ENCODE peak calls at places on chromosomes 11 and 22, in six cellular contexts. One of them, this sample, is unnamed. For H3K27me3, the result is how much of the 10 kb centered on the place peaks cover.

GRCh38 chr11:204587-205109 is 2.6 kb downstream of the BET1L start:
- DNase-seq in lower lobe of right lung: no peak
- DNase-seq in uterus: no peak
- DNase-seq in stomach: peak
- DNase-seq in CD8-positive, alpha-beta T cell: peak
- DNase-seq in CD4-positive, alpha-beta T cell: no peak
- DNase-seq in this sample: peak

GRCh38 chr11:130831506-130832385 is 84.5 kb downstream of the SNX19 start:
- DNase-seq in lower lobe of right lung: no peak
- DNase-seq in uterus: no peak
- DNase-seq in stomach: no peak
- DNase-seq in CD8-positive, alpha-beta T cell: no peak
- DNase-seq in CD4-positive, alpha-beta T cell: no peak
- DNase-seq in this sample: no peak

GRCh38 chr11:6618117-6619020 is 853 bp downstream of the TPP1 start:
- DNase-seq in lower lobe of right lung: peak
- DNase-seq in uterus: peak
- DNase-seq in stomach: peak
- DNase-seq in CD8-positive, alpha-beta T cell: peak
- DNase-seq in CD4-positive, alpha-beta T cell: peak
- DNase-seq in this sample: peak

GRCh38 chr11:26930518-26931247 is 63.2 kb upstream of the FIBIN start:
- DNase-seq in lower lobe of right lung: no peak
- DNase-seq in uterus: no peak
- DNase-seq in stomach: no peak
- DNase-seq in CD8-positive, alpha-beta T cell: no peak
- DNase-seq in CD4-positive, alpha-beta T cell: no peak
- DNase-seq in this sample: no peak

GRCh38 chr22:25161916-25162530 is 37.6 kb upstream of the CRYBB3 start:
- DNase-seq in lower lobe of right lung: no peak
- DNase-seq in uterus: no peak
- DNase-seq in stomach: no peak
- DNase-seq in CD8-positive, alpha-beta T cell: no peak
- DNase-seq in CD4-positive, alpha-beta T cell: no peak
- DNase-seq in this sample: peak

GRCh38 chr22:46946383-46946965 is 184.0 kb downstream of the TBC1D22A start:
- DNase-seq in lower lobe of right lung: no peak
- DNase-seq in uterus: no peak
- DNase-seq in stomach: no peak
- DNase-seq in CD8-positive, alpha-beta T cell: no peak
- DNase-seq in CD4-positive, alpha-beta T cell: no peak
- DNase-seq in this sample: no peak

GRCh38 chr11:68996376-68997123 is 15.8 kb upstream of the MRGPRD start:
- DNase-seq in lower lobe of right lung: no peak
- DNase-seq in uterus: no peak
- DNase-seq in stomach: no peak
- DNase-seq in CD8-positive, alpha-beta T cell: no peak
- DNase-seq in CD4-positive, alpha-beta T cell: no peak
- DNase-seq in this sample: peak

GRCh38 chr11:1736447-1736992 is 13.9 kb downstream of the IFITM10 start:
- DNase-seq in lower lobe of right lung: no peak
- DNase-seq in uterus: no peak
- DNase-seq in stomach: no peak
- DNase-seq in CD8-positive, alpha-beta T cell: no peak
- DNase-seq in CD4-positive, alpha-beta T cell: no peak
- DNase-seq in this sample: no peak

GRCh38 chr22:34842630-34843029 is 223.3 kb upstream of the ISX start:
- DNase-seq in lower lobe of right lung: no peak
- DNase-seq in uterus: no peak
- DNase-seq in stomach: no peak
- DNase-seq in CD8-positive, alpha-beta T cell: no peak
- DNase-seq in CD4-positive, alpha-beta T cell: no peak
- DNase-seq in this sample: no peak

GRCh38 chr22:40334060-40334459 is 12.2 kb upstream of the ADSL start:
- DNase-seq in lower lobe of right lung: no peak
- DNase-seq in uterus: no peak
- DNase-seq in stomach: no peak
- DNase-seq in CD8-positive, alpha-beta T cell: no peak
- DNase-seq in CD4-positive, alpha-beta T cell: no peak
- DNase-seq in this sample: no peak

GRCh38 chr11:86702387-86702983 is 30.1 kb upstream of the ME3 start:
- DNase-seq in lower lobe of right lung: no peak
- DNase-seq in uterus: no peak
- DNase-seq in stomach: no peak
- DNase-seq in CD8-positive, alpha-beta T cell: no peak
- DNase-seq in CD4-positive, alpha-beta T cell: no peak
- DNase-seq in this sample: no peak

GRCh38 chr11:126387856-126388255 is 32.4 kb downstream of the ST3GAL4 start:
- DNase-seq in lower lobe of right lung: no peak
- DNase-seq in uterus: no peak
- DNase-seq in stomach: no peak
- DNase-seq in CD8-positive, alpha-beta T cell: no peak
- DNase-seq in CD4-positive, alpha-beta T cell: no peak
- DNase-seq in this sample: no peak

GRCh38 chr22:47393191-47393590 is 630.7 kb downstream of the TBC1D22A start:
- DNase-seq in lower lobe of right lung: no peak
- DNase-seq in uterus: no peak
- DNase-seq in stomach: no peak
- DNase-seq in CD8-positive, alpha-beta T cell: no peak
- DNase-seq in CD4-positive, alpha-beta T cell: no peak
- DNase-seq in this sample: peak

GRCh38 chr11:121716060-121716459 is 263.3 kb upstream of the SORL1-AS1 start:
- DNase-seq in lower lobe of right lung: no peak
- DNase-seq in uterus: no peak
- DNase-seq in stomach: no peak
- DNase-seq in CD8-positive, alpha-beta T cell: no peak
- DNase-seq in CD4-positive, alpha-beta T cell: no peak
- DNase-seq in this sample: no peak

GRCh38 chr22:48238018-48238915 is 1475.8 kb downstream of the TBC1D22A start:
- DNase-seq in lower lobe of right lung: no peak
- DNase-seq in uterus: no peak
- DNase-seq in stomach: peak
- DNase-seq in CD8-positive, alpha-beta T cell: no peak
- DNase-seq in CD4-positive, alpha-beta T cell: no peak
- DNase-seq in this sample: no peak

GRCh38 chr11:4095509-4096230 is 1.1 kb downstream of the RRM1 start:
- DNase-seq in lower lobe of right lung: no peak
- DNase-seq in uterus: no peak
- DNase-seq in stomach: no peak
- DNase-seq in CD8-positive, alpha-beta T cell: no peak
- DNase-seq in CD4-positive, alpha-beta T cell: no peak
- DNase-seq in this sample: no peak

GRCh38 chr11:128298271-128298670 is 289.1 kb downstream of the ETS1 start:
- DNase-seq in lower lobe of right lung: no peak
- DNase-seq in uterus: no peak
- DNase-seq in stomach: no peak
- DNase-seq in CD8-positive, alpha-beta T cell: no peak
- DNase-seq in CD4-positive, alpha-beta T cell: no peak
- DNase-seq in this sample: no peak

GRCh38 chr11:71381781-71382505 is 66.2 kb downstream of the DHCR7 start:
- DNase-seq in lower lobe of right lung: no peak
- DNase-seq in uterus: no peak
- DNase-seq in stomach: no peak
- DNase-seq in CD8-positive, alpha-beta T cell: no peak
- DNase-seq in CD4-positive, alpha-beta T cell: no peak
- DNase-seq in this sample: no peak

DNA sequence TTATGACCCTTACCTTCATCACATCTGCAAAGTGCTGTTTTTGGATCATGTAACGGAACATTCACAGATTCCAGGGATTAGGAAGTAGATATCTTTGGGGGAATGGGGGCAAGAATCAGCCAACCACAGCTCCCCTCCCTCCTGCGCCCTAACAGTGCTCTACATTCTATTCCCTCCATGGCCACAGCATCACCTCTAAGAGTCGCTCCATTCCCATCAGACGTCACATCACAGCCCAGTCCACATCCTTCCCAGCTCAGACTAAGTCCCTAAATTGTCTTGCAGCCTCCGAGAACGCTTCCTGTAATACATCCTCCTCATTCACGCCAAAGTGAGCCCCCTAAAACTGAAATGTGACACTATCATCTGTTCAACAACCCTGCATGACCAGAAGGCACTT is 5.9 kb downstream of the SCGB1D1 start:
- DNase-seq in lower lobe of right lung: no peak
- DNase-seq in uterus: no peak
- DNase-seq in stomach: no peak
- DNase-seq in CD8-positive, alpha-beta T cell: no peak
- DNase-seq in CD4-positive, alpha-beta T cell: no peak
- DNase-seq in this sample: no peak
- TF ChIP-seq CTCF in lower lobe of right lung: no peak
- TF ChIP-seq CTCF in uterus: no peak
- TF ChIP-seq CTCF in stomach: no peak
- TF ChIP-seq CTCF in CD8-positive, alpha-beta T cell: no peak
- TF ChIP-seq CTCF in CD4-positive, alpha-beta T cell: no peak
- TF ChIP-seq CTCF in this sample: no peak

GRCh38 chr11:83537131-83537610 is 251.0 kb upstream of the CCDC90B start:
- DNase-seq in lower lobe of right lung: no peak
- DNase-seq in uterus: no peak
- DNase-seq in stomach: no peak
- DNase-seq in CD8-positive, alpha-beta T cell: no peak
- DNase-seq in CD4-positive, alpha-beta T cell: no peak
- DNase-seq in this sample: no peak

GRCh38 chr11:83538286-83538685 is 252.1 kb upstream of the CCDC90B start:
- DNase-seq in lower lobe of right lung: no peak
- DNase-seq in uterus: no peak
- DNase-seq in stomach: no peak
- DNase-seq in CD8-positive, alpha-beta T cell: no peak
- DNase-seq in CD4-positive, alpha-beta T cell: no peak
- DNase-seq in this sample: no peak

GRCh38 chr11:83543918-83544491 is 257.8 kb upstream of the CCDC90B start:
- DNase-seq in lower lobe of right lung: no peak
- DNase-seq in uterus: no peak
- DNase-seq in stomach: no peak
- DNase-seq in CD8-positive, alpha-beta T cell: no peak
- DNase-seq in CD4-positive, alpha-beta T cell: no peak
- DNase-seq in this sample: no peak

GRCh38 chr11:83544871-83545270 is 258.7 kb upstream of the CCDC90B start:
- DNase-seq in lower lobe of right lung: no peak
- DNase-seq in uterus: no peak
- DNase-seq in stomach: no peak
- DNase-seq in CD8-positive, alpha-beta T cell: no peak
- DNase-seq in CD4-positive, alpha-beta T cell: no peak
- DNase-seq in this sample: no peak

DNA sequence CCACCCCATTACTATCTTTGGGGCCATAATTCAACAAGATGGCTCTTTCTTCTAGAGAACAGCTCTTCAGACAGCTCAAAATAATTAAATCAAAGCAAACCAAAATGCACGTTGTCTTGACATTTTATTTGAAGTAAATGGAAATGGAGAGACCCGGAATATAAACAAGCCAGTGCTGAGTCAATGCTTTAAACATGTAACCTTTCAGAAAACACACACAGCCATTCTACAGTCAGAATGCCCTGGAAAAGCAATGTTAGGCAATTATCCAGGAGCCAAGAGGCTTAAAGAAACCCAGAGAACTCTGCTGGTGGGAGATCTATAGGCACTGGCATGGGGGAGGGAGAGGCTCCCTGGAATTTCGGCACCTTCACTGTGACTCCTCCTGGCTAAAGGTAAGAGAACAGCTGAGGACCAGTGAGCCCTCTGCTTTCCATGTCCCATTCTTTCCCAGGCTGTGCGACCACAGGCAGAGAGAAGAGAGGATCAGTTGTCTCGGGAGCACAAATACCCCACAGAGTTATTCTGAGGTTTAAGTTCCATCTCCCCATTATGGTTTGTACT is 254.0 kb upstream of the CCDC90B start:
- DNase-seq in lower lobe of right lung: no peak
- DNase-seq in uterus: no peak
- DNase-seq in stomach: no peak
- DNase-seq in CD8-positive, alpha-beta T cell: no peak
- DNase-seq in CD4-positive, alpha-beta T cell: no peak
- DNase-seq in this sample: no peak
- H3K27me3 ChIP-seq in lower lobe of right lung: under half
- H3K27me3 ChIP-seq in uterus: under half
- H3K27me3 ChIP-seq in stomach: under half
- H3K27me3 ChIP-seq in CD8-positive, alpha-beta T cell: under half
- H3K27me3 ChIP-seq in CD4-positive, alpha-beta T cell: under half
- H3K27me3 ChIP-seq in this sample: under half

GRCh38 chr11:35005156-35005780 is 88.8 kb downstream of the PDHX start:
- DNase-seq in lower lobe of right lung: no peak
- DNase-seq in uterus: no peak
- DNase-seq in stomach: peak
- DNase-seq in CD8-positive, alpha-beta T cell: no peak
- DNase-seq in CD4-positive, alpha-beta T cell: no peak
- DNase-seq in this sample: no peak

GRCh38 chr11:35007277-35007676 is 90.9 kb downstream of the PDHX start:
- DNase-seq in lower lobe of right lung: no peak
- DNase-seq in uterus: no peak
- DNase-seq in stomach: no peak
- DNase-seq in CD8-positive, alpha-beta T cell: no peak
- DNase-seq in CD4-positive, alpha-beta T cell: no peak
- DNase-seq in this sample: no peak

GRCh38 chr11:35003658-35004057 is 87.2 kb downstream of the PDHX start:
- DNase-seq in lower lobe of right lung: no peak
- DNase-seq in uterus: no peak
- DNase-seq in stomach: no peak
- DNase-seq in CD8-positive, alpha-beta T cell: no peak
- DNase-seq in CD4-positive, alpha-beta T cell: no peak
- DNase-seq in this sample: no peak

GRCh38 chr11:35009191-35009940 is 92.9 kb downstream of the PDHX start:
- DNase-seq in lower lobe of right lung: no peak
- DNase-seq in uterus: peak
- DNase-seq in stomach: no peak
- DNase-seq in CD8-positive, alpha-beta T cell: no peak
- DNase-seq in CD4-positive, alpha-beta T cell: no peak
- DNase-seq in this sample: no peak

DNA sequence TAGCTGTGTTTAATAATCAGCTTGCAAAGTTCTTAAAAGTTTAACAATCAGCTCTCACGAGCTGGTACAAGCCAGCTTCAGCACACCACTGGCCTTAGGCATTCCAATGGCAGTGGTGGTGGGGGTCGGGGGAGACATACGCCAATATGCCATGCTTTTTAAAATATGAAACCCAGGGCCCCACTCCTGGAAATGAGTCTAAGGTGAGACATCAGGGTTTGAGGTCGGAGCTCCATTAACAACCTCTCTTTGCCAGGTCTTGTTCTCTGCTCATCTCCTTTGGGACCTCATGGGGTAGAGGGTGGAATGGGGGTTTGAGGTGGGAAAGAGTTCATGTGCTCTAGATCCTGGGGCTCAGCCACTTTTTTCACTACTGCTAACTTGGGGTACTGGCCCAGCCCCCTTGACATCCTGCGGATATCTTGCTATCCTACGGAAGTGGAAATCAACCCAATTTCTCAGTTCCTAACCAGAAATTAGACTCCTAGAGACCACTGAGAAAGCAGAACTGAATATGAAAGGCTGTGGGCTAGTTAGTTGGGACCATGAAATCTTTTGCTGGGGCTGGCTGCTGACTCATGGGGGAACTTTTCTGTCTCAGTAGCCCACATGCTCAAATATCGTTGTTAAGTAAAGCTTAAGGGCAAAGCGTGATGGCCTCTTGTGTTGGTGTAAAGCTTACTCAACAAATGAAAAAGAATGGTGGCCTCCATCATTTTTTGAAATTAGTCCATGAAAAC is 90.1 kb downstream of the PDHX start:
- DNase-seq in lower lobe of right lung: no peak
- DNase-seq in uterus: no peak
- DNase-seq in stomach: no peak
- DNase-seq in CD8-positive, alpha-beta T cell: no peak
- DNase-seq in CD4-positive, alpha-beta T cell: no peak
- DNase-seq in this sample: no peak
- H3K27ac ChIP-seq in lower lobe of right lung: no peak
- H3K27ac ChIP-seq in uterus: peak
- H3K27ac ChIP-seq in stomach: peak
- H3K27ac ChIP-seq in CD8-positive, alpha-beta T cell: no peak
- H3K27ac ChIP-seq in CD4-positive, alpha-beta T cell: no peak
- H3K27ac ChIP-seq in this sample: no peak

GRCh38 chr11:32586576-32587190 is 3.1 kb downstream of the EIF3M start:
- DNase-seq in lower lobe of right lung: no peak
- DNase-seq in uterus: no peak
- DNase-seq in stomach: no peak
- DNase-seq in CD8-positive, alpha-beta T cell: no peak
- DNase-seq in CD4-positive, alpha-beta T cell: no peak
- DNase-seq in this sample: no peak
- TF ChIP-seq CTCF in lower lobe of right lung: no peak
- TF ChIP-seq CTCF in uterus: no peak
- TF ChIP-seq CTCF in stomach: no peak
- TF ChIP-seq CTCF in CD8-positive, alpha-beta T cell: no peak
- TF ChIP-seq CTCF in CD4-positive, alpha-beta T cell: no peak
- TF ChIP-seq CTCF in this sample: no peak

This sample was measured in upper lobe of right lung.